ENCODE peak calls at places on chromosomes 3 and 15, in nine cellular contexts. A, O, I, N, L, M, X, H and R are unnamed samples.

GRCh38 chr3:178986456-178986855 is 85.2 kb downstream of the ZMAT3 start:
- DNase-seq in A (no peak), O (no peak), I (no peak), N (no peak), L (no peak), M (no peak), X (no peak), H (no peak), R (no peak)

GRCh38 chr15:50058231-50058630 is 60.8 kb downstream of the ATP8B4 start:
- DNase-seq in A (no peak), O (no peak), I (peak), N (no peak), L (no peak), M (peak), X (no peak), H (peak), R (no peak)

GRCh38 chr15:67840747-67841634 is 1.1 kb upstream of the RNU6-1 start:
- DNase-seq in A (no peak), O (peak), I (peak), N (no peak), L (no peak), M (peak), X (no peak), H (peak), R (no peak)

GRCh38 chr3:11185564-11186317 is 31.4 kb downstream of the HRH1 start:
- DNase-seq in A (peak), O (peak), I (peak), N (peak), L (no peak), M (no peak), X (peak), H (no peak), R (no peak)

GRCh38 chr15:69498987-69499386 is 46.4 kb downstream of the RPLP1 start:
- DNase-seq in A (no peak), O (no peak), I (no peak), N (no peak), L (peak), M (no peak), X (no peak), H (no peak), R (no peak)

GRCh38 chr3:52827441-52827840 is 3.0 kb downstream of the ITIH4 start:
- DNase-seq in A (no peak), O (peak), I (peak), N (no peak), L (no peak), M (no peak), X (no peak), H (no peak), R (no peak)

GRCh38 chr15:56052389-56053045 is 59.1 kb upstream of the NEDD4 start:
- DNase-seq in A (no peak), O (peak), I (peak), N (no peak), L (peak), M (no peak), X (no peak), H (peak), R (peak)

GRCh38 chr3:56118968-56119367 is 349.3 kb downstream of the ERC2 start:
- DNase-seq in A (no peak), O (no peak), I (no peak), N (no peak), L (no peak), M (no peak), X (no peak), H (no peak), R (no peak)

GRCh38 chr3:4314688-4315087 is 11.5 kb downstream of the SETMAR start:
- DNase-seq in A (no peak), O (no peak), I (peak), N (no peak), L (no peak), M (no peak), X (no peak), H (no peak), R (no peak)

GRCh38 chr3:53935283-53935901 is 43.7 kb upstream of the SELENOK start:
- DNase-seq in A (no peak), O (no peak), I (no peak), N (no peak), L (no peak), M (no peak), X (no peak), H (no peak), R (no peak)

GRCh38 chr3:177337548-177338331 is 140.5 kb upstream of the TBL1XR1 start:
- DNase-seq in A (no peak), O (no peak), I (peak), N (no peak), L (peak), M (no peak), X (no peak), H (no peak), R (no peak)

GRCh38 chr15:27538325-27538724 is 560.8 kb downstream of the OCA2 start:
- DNase-seq in A (peak), O (no peak), I (no peak), N (no peak), L (no peak), M (peak), X (no peak), H (no peak), R (no peak)

GRCh38 chr3:16103472-16103871 is 71.0 kb upstream of the GALNT15 start:
- DNase-seq in A (no peak), O (no peak), I (no peak), N (peak), L (no peak), M (no peak), X (no peak), H (no peak), R (no peak)

GRCh38 chr3:111751961-111752360 is 107.1 kb upstream of the PHLDB2 start:
- DNase-seq in A (no peak), O (peak), I (no peak), N (no peak), L (no peak), M (no peak), X (no peak), H (no peak), R (no peak)

GRCh38 chr3:57221883-57222282 is 5.6 kb upstream of the APPL1 start:
- DNase-seq in A (no peak), O (peak), I (peak), N (no peak), L (no peak), M (no peak), X (no peak), H (no peak), R (no peak)

GRCh38 chr3:186254676-186255665 is 107.1 kb downstream of the DGKG start:
- DNase-seq in A (no peak), O (no peak), I (no peak), N (no peak), L (peak), M (no peak), X (no peak), H (peak), R (no peak)

GRCh38 chr3:53617893-53618523 is 123.6 kb downstream of the CACNA1D start:
- DNase-seq in A (no peak), O (no peak), I (no peak), N (no peak), L (no peak), M (no peak), X (no peak), H (no peak), R (no peak)

GRCh38 chr3:46913644-46914043 is 36.1 kb downstream of the PTH1R start:
- DNase-seq in A (peak), O (peak), I (peak), N (peak), L (no peak), M (peak), X (no peak), H (no peak), R (no peak)

GRCh38 chr3:48689384-48689783 is 3.7 kb upstream of the NCKIPSD start:
- DNase-seq in A (no peak), O (no peak), I (no peak), N (no peak), L (no peak), M (no peak), X (no peak), H (no peak), R (no peak)

GRCh38 chr15:69758810-69759410 is 306.3 kb downstream of the RPLP1 start:
- DNase-seq in A (no peak), O (no peak), I (peak), N (peak), L (peak), M (no peak), X (peak), H (no peak), R (peak)

GRCh38 chr15:38238311-38238710 is 14.3 kb upstream of the SPRED1 start:
- DNase-seq in A (no peak), O (no peak), I (no peak), N (no peak), L (no peak), M (no peak), X (no peak), H (no peak), R (peak)

GRCh38 chr15:90701880-90702630 is 15.1 kb upstream of the BLM start:
- DNase-seq in A (no peak), O (no peak), I (peak), N (peak), L (no peak), M (no peak), X (no peak), H (no peak), R (no peak)

GRCh38 chr3:129619726-129620162 is 13.3 kb upstream of the PLXND1 start:
- DNase-seq in A (no peak), O (no peak), I (no peak), N (no peak), L (no peak), M (no peak), X (peak), H (no peak), R (no peak)

GRCh38 chr3:45968149-45968548 is 24.9 kb downstream of the CXCR6 start:
- DNase-seq in A (no peak), O (no peak), I (no peak), N (no peak), L (no peak), M (no peak), X (no peak), H (no peak), R (no peak)

GRCh38 chr3:45950131-45950530 is 6.9 kb downstream of the CXCR6 start:
- DNase-seq in A (no peak), O (no peak), I (no peak), N (no peak), L (no peak), M (no peak), X (no peak), H (no peak), R (no peak)

GRCh38 chr15:65088643-65089021 is 12.1 kb downstream of the KBTBD13 start:
- DNase-seq in A (no peak), O (no peak), I (no peak), N (no peak), L (no peak), M (no peak), X (no peak), H (no peak), R (no peak)

GRCh38 chr3:149129326-149130123 is at the start of gene HPS3:
- DNase-seq in A (peak), O (peak), I (peak), N (peak), L (peak), M (peak), X (peak), H (peak), R (peak)

GRCh38 chr3:81894598-81894997 is 133.2 kb upstream of the GBE1 start:
- DNase-seq in A (no peak), O (no peak), I (no peak), N (no peak), L (no peak), M (no peak), X (no peak), H (no peak), R (no peak)

GRCh38 chr15:76191539-76192244 is 119.6 kb downstream of the ETFA start:
- DNase-seq in A (no peak), O (no peak), I (no peak), N (no peak), L (no peak), M (no peak), X (no peak), H (no peak), R (no peak)

GRCh38 chr15:40072216-40072990 is 33.4 kb upstream of the SRP14 start:
- DNase-seq in A (no peak), O (no peak), I (peak), N (no peak), L (no peak), M (no peak), X (no peak), H (no peak), R (no peak)

GRCh38 chr3:108008106-108008505 is 82.7 kb downstream of the CD47 start:
- DNase-seq in A (no peak), O (no peak), I (no peak), N (no peak), L (no peak), M (no peak), X (no peak), H (no peak), R (no peak)

GRCh38 chr3:11820540-11821041 is 26.1 kb downstream of the TAMM41 start:
- DNase-seq in A (no peak), O (no peak), I (peak), N (no peak), L (peak), M (no peak), X (no peak), H (no peak), R (no peak)

GRCh38 chr3:153242900-153243299 is 80.9 kb downstream of the RAP2B start:
- DNase-seq in A (no peak), O (no peak), I (no peak), N (no peak), L (no peak), M (no peak), X (no peak), H (no peak), R (no peak)

GRCh38 chr15:38129531-38130199 is 123.0 kb upstream of the SPRED1 start:
- DNase-seq in A (no peak), O (peak), I (peak), N (peak), L (peak), M (no peak), X (peak), H (peak), R (peak)

GRCh38 chr3:27289769-27290413 is 79.3 kb downstream of the NEK10 start:
- DNase-seq in A (no peak), O (no peak), I (no peak), N (no peak), L (no peak), M (no peak), X (no peak), H (no peak), R (no peak)

GRCh38 chr3:12285003-12285555 is 3.8 kb upstream of the PPARG start:
- DNase-seq in A (no peak), O (no peak), I (no peak), N (no peak), L (no peak), M (no peak), X (no peak), H (no peak), R (no peak)

GRCh38 chr15:25596644-25597562 is 158.1 kb upstream of the UBE3A start:
- DNase-seq in A (no peak), O (peak), I (no peak), N (no peak), L (no peak), M (no peak), X (no peak), H (no peak), R (no peak)